ENCODE peak calls at places on chromosomes 11 and 22, in four cellular contexts. Q is HCT116, O is psoas muscle, S is left ventricle myocardium inferior. U is an unnamed sample. For H3K27me3, the result is how much of the 10 kb centered on the place peaks cover.

GRCh38 chr11:73158356-73159051 is 16.4 kb upstream of the FCHSD2 start:
- DNase-seq in Q (no peak), O (no peak), S (no peak), U (no peak)

GRCh38 chr22:44758354-44758969 is 6.1 kb downstream of the ARHGAP8 start:
- DNase-seq in Q (no peak), O (no peak), S (no peak), U (no peak)

GRCh38 chr22:37263966-37264887 is 18.1 kb upstream of the CYTH4 start:
- DNase-seq in Q (no peak), O (no peak), S (no peak), U (no peak)

GRCh38 chr22:19722175-19722914 is 994 bp upstream of the GP1BB start:
- DNase-seq in Q (no peak), O (no peak), S (no peak), U (no peak)

GRCh38 chr11:19777342-19778102 is 64.9 kb downstream of the NAV2 start:
- DNase-seq in Q (no peak), O (no peak), S (no peak), U (no peak)

GRCh38 chr11:29395555-29396072 is 621.2 kb downstream of the KCNA4 start:
- DNase-seq in Q (no peak), O (no peak), S (no peak), U (no peak)

GRCh38 chr11:82701847-82702520 is 31.7 kb downstream of the FAM181B start:
- DNase-seq in Q (peak), O (no peak), S (no peak), U (no peak)

GRCh38 chr22:21051836-21052400 is 6.2 kb downstream of the LRRC74B start:
- DNase-seq in Q (no peak), O (no peak), S (no peak), U (peak)

GRCh38 chr11:69010964-69011623 is 2.0 kb downstream of the MRGPRF start:
- DNase-seq in Q (peak), O (peak), S (peak), U (peak)

GRCh38 chr11:63919267-63920125 is 2.5 kb upstream of the RCOR2 start:
- DNase-seq in Q (no peak), O (peak), S (peak), U (no peak)

GRCh38 chr11:114159802-114160588 is 100.5 kb downstream of the ZBTB16 start:
- DNase-seq in Q (peak), O (peak), S (peak), U (peak)

GRCh38 chr11:63920126-63920869 is 3.3 kb upstream of the RCOR2 start:
- DNase-seq in Q (no peak), O (peak), S (peak), U (peak)

GRCh38 chr11:109203176-109203575 is 218.8 kb upstream of the C11orf87 start:
- DNase-seq in Q (no peak), O (no peak), S (no peak), U (no peak)

GRCh38 chr11:27290261-27290660 is 72.8 kb downstream of the CCDC34 start:
- DNase-seq in Q (no peak), O (no peak), S (no peak), U (no peak)

GRCh38 chr22:17888855-17889254 is 114.6 kb upstream of the BID start:
- DNase-seq in Q (no peak), O (no peak), S (no peak), U (no peak)

GRCh38 chr11:86245369-86246292 is 1.1 kb downstream of the EED start:
- DNase-seq in Q (no peak), O (no peak), S (no peak), U (no peak)

GRCh38 chr22:35380013-35380412 is 883 bp upstream of the HMOX1 start:
- DNase-seq in Q (no peak), O (no peak), S (no peak), U (no peak)

GRCh38 chr22:17734197-17734596 is 40.1 kb downstream of the BID start:
- DNase-seq in Q (no peak), O (no peak), S (no peak), U (no peak)

GRCh38 chr22:46072030-46072881 is 78.1 kb upstream of the PPARA start:
- DNase-seq in Q (no peak), O (peak), S (peak), U (peak)

GRCh38 chr22:26642465-26643367 is 14.7 kb upstream of the MIAT start:
- DNase-seq in Q (no peak), O (no peak), S (peak), U (no peak)

GRCh38 chr11:123405123-123405592 is 24.9 kb upstream of the GRAMD1B start:
- DNase-seq in Q (no peak), O (no peak), S (peak), U (no peak)

GRCh38 chr11:11389238-11389637 is 36.2 kb upstream of the CSNK2A3 start:
- DNase-seq in Q (no peak), O (no peak), S (no peak), U (no peak)

GRCh38 chr22:27880778-27881394 is 38.2 kb downstream of the PITPNB start:
- DNase-seq in Q (peak), O (no peak), S (no peak), U (peak)

GRCh38 chr22:24871611-24872205 is 65.7 kb downstream of the SGSM1 start:
- DNase-seq in Q (no peak), O (no peak), S (no peak), U (no peak)

GRCh38 chr11:5666396-5666780 is 18.5 kb downstream of the TRIM5 start:
- DNase-seq in Q (no peak), O (no peak), S (no peak), U (no peak)

GRCh38 chr11:10931761-10932700 is 74.2 kb upstream of the ZBED5 start:
- DNase-seq in Q (no peak), O (no peak), S (peak), U (peak)

GRCh38 chr11:126696976-126697375 is 303.6 kb downstream of the KIRREL3 start:
- DNase-seq in Q (no peak), O (no peak), S (no peak), U (no peak)

GRCh38 chr11:99160447-99160846 is 139.7 kb downstream of the CNTN5 start:
- DNase-seq in Q (no peak), O (no peak), S (no peak), U (no peak)

GRCh38 chr11:64805481-64805880 is 2.5 kb upstream of the MAP4K2 start:
- DNase-seq in Q (no peak), O (no peak), S (no peak), U (no peak)

GRCh38 chr22:28817919-28818859 is 17.8 kb upstream of the XBP1 start:
- DNase-seq in Q (no peak), O (no peak), S (no peak), U (no peak)

GRCh38 chr11:66976048-66976467 is 954 bp downstream of the C11orf86 start:
- DNase-seq in Q (no peak), O (no peak), S (no peak), U (no peak)

GRCh38 chr22:35424761-35425160 is 24.8 kb downstream of the MCM5 start:
- DNase-seq in Q (no peak), O (no peak), S (no peak), U (no peak)

GRCh38 chr11:94120946-94121345 is 7.7 kb upstream of the PANX1 start:
- DNase-seq in Q (no peak), O (no peak), S (no peak), U (no peak)

GRCh38 chr22:19797086-19797485 is 36.5 kb downstream of the TBX1 start:
- DNase-seq in Q (no peak), O (no peak), S (no peak), U (no peak)

DNA sequence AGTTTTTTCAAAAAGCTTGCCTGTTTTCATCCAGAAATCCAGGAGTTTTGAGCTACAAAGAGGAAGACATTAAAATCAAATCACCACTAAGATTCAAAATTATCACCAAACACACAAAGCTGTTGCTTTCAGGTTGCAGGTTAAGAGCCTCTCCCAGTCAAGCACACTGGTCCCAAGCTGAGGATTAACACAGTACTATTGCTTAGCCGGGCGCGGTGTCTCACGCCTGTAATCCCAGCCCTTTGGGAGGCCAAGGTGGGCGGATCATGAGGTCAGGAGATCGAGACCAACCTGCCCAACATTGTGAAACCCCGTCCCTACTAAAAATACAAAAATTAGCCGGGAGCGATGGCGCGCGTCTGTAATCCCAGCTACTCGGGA is 1165.1 kb downstream of the LRRC4C start:
- DNase-seq in Q (no peak), O (no peak), S (no peak), U (no peak)
- TF ChIP-seq CTCF in Q (no peak), O (no peak), S (no peak), U (no peak)

GRCh38 chr11:120257346-120257745 is 17.4 kb downstream of the POU2F3 start:
- DNase-seq in Q (no peak), O (no peak), S (no peak), U (no peak)

GRCh38 chr11:120259988-120260565 is 20.1 kb downstream of the POU2F3 start:
- DNase-seq in Q (no peak), O (no peak), S (no peak), U (no peak)

GRCh38 chr11:120258661-120259060 is 18.7 kb downstream of the POU2F3 start:
- DNase-seq in Q (no peak), O (no peak), S (no peak), U (no peak)

GRCh38 chr11:120260616-120261015 is 20.7 kb downstream of the POU2F3 start:
- DNase-seq in Q (no peak), O (no peak), S (no peak), U (no peak)

GRCh38 chr11:120259241-120259640 is 19.3 kb downstream of the POU2F3 start:
- DNase-seq in Q (no peak), O (no peak), S (no peak), U (no peak)
- H3K27me3 ChIP-seq in Q (under half), O (under half), S (half or more), U (under half)

GRCh38 chr11:18720811-18721575 is 5.0 kb downstream of the IGSF22 start:
- DNase-seq in Q (peak), O (peak), S (peak), U (peak)

GRCh38 chr11:18723991-18724390 is 2.0 kb downstream of the IGSF22 start:
- DNase-seq in Q (no peak), O (no peak), S (no peak), U (no peak)

GRCh38 chr11:18720086-18720810 is 5.7 kb downstream of the IGSF22 start:
- DNase-seq in Q (no peak), O (no peak), S (no peak), U (no peak)

GRCh38 chr11:18721576-18722292 is 4.3 kb downstream of the IGSF22 start:
- DNase-seq in Q (peak), O (no peak), S (no peak), U (peak)

DNA sequence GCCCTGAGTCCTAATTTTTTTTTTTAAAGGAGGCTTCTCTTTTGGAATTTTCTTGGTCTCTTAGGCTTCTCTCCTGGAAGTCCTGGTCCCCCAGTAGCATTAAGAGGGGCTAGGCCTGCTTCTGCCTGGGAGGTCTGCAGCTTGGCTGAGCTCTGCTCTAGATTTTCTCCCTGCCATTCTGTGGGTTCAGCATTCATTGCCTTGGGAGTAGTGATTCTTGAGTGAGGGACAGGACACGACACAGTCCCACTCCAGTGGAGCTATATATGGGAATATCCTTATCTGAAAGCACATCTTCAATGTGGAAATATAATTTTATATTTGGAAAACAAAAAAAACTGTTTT is 3.7 kb downstream of the IGSF22 start:
- DNase-seq in Q (no peak), O (no peak), S (no peak), U (no peak)
- TF ChIP-seq CTCF in Q (no peak), O (no peak), S (peak), U (no peak)

GRCh38 chr11:31815743-31816466 is 4.8 kb upstream of the PAX6 start:
- DNase-seq in Q (no peak), O (no peak), S (no peak), U (no peak)

GRCh38 chr11:31817621-31818493 is 6.7 kb upstream of the PAX6 start:
- DNase-seq in Q (no peak), O (no peak), S (no peak), U (no peak)

GRCh38 chr11:31817054-31817620 is 6.0 kb upstream of the PAX6 start:
- DNase-seq in Q (no peak), O (no peak), S (no peak), U (no peak)

GRCh38 chr11:31818874-31819331 is 7.8 kb upstream of the PAX6 start:
- DNase-seq in Q (no peak), O (no peak), S (no peak), U (no peak)

GRCh38 chr11:31816467-31817053 is 5.4 kb upstream of the PAX6 start:
- DNase-seq in Q (no peak), O (no peak), S (no peak), U (no peak)
- H3K27me3 ChIP-seq in Q (under half), O (under half), S (half or more), U (under half)

GRCh38 chr11:130700092-130700491 is 216.2 kb downstream of the SNX19 start:
- DNase-seq in Q (no peak), O (no peak), S (no peak), U (no peak)
- TF ChIP-seq CTCF in Q (no peak), O (no peak), S (no peak), U (no peak)

DNA sequence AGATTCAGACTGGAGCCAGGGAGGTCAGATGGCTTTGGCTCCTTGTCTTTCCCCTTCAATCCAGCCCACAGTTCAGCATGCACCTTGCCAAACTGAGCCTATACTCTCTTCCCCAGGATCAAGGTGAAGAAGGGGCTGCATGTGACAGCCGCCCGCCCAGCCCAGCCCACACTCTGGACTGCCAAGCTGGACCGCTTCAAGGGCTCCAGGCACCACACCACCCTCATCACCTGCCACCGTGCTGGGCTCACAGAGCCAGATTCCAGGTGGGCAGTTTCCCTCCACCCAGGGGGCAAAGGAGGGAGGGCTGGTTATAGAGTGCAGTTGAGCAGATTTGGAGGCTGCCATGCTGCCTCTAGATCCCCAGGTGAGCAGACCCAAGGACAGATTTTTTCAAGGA is 6.1 kb downstream of the TMEM132A start:
- DNase-seq in Q (no peak), O (no peak), S (no peak), U (no peak)
- H3K27me3 ChIP-seq in Q (under half), O (under half), S (under half), U (under half)

DNA sequence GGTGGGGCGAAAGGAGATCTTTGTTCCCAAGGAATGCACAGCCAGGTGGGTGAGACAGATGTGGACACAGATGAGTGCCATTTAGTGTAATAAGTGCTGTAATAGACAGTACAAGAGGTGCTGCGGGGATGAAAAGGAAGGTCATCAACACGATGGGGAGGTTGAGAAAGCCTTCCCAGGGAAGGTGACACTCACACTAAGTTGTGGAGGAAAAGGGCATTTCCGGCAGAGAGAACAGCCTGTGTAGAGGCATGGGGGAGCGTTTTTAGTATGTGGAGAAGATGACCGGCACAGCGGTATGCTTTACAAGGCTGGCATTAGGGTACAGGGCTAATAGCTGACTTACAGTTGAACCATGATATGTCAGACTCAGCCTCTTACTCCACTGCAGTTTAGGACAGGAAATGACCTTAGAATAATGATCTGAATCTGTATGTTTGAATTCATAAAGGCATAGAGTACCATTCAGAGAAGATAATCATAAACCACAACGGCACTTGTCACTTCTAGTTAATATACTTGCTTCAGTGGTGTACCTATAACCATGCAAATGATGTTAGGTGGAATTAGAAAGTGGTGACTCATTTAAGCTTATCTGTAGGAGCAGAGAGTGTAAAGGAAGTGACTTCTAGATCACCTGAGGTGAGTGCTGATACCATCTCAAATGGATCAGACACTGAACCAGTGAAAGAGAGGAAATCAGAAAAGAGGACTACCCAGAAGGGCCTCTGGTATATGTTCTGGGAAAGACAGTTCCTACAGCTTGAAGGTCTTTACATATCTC is 60.6 kb downstream of the FAM83F start:
- DNase-seq in Q (no peak), O (no peak), S (no peak), U (no peak)
- TF ChIP-seq CTCF in Q (no peak), O (no peak), S (no peak), U (no peak)

GRCh38 chr11:70612459-70613141 is 214.3 kb downstream of the CTTN start:
- DNase-seq in Q (no peak), O (no peak), S (no peak), U (no peak)

GRCh38 chr11:70614034-70614681 is 215.8 kb downstream of the CTTN start:
- DNase-seq in Q (no peak), O (no peak), S (no peak), U (no peak)

GRCh38 chr11:70611166-70611565 is 212.8 kb downstream of the CTTN start:
- DNase-seq in Q (no peak), O (no peak), S (no peak), U (no peak)

GRCh38 chr11:70610561-70610960 is 212.2 kb downstream of the CTTN start:
- DNase-seq in Q (no peak), O (peak), S (no peak), U (no peak)

DNA sequence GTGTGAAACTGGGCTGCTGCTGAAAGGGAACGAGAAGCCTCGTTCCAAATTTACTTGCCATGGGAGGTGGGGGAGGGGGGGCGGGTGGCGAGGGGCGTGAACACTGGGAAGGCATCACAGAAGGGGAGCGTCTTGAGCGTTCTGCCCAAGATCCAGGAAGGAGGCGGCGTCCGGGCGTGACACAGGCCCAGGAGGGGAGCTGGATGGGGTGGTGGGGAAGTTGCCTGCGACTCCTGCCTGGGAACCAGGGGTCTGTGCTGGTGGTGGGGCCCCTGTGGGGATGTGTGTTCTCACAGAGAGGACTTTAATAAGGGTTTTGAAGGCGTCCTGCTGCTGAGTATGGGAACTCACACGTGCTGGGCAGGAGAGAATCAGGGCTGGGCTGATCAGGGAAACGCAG is 213.6 kb downstream of the CTTN start:
- DNase-seq in Q (no peak), O (no peak), S (no peak), U (no peak)
- H3K27me3 ChIP-seq in Q (under half), O (under half), S (half or more), U (under half)

DNA sequence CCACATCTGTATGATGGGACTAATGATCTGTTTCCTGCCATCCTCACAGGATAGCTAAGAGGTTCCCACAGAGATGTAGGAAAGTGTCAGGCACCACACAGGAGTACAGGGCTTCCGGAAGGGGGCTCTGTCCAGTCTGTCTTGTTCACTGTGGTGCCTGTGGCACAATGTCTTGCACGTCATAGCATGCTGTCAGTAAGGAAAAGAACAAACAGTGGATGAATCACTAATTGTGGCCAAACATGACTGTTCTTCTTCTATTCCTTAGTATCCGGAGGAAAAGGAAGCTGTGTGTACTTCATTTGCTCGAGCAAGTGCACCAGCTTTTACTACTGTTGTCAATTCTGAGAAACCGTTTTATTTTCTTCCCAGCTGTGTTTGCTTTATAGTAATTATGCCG is 73.4 kb upstream of the YWHAH start:
- DNase-seq in Q (no peak), O (no peak), S (no peak), U (no peak)
- TF ChIP-seq CTCF in Q (no peak), O (no peak), S (no peak), U (no peak)

DNA sequence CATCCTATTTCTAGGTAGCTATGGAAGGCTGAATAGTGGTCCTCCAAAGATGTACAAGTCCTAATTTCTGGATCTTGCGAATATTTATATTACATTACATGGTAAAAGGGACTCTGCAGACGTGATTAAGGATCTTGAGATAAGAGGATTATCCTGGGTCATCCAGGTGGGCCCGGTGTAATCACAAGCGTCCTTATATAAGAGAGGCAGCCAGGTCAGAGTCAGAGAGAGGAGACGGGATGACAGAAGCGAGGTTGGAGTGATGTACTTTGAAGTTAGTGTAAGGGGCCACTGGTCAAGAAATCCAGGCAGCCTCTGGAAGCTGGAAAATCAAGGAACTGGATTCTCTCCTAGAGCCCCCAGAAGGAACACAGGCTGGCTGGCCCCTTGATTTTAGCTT is 70.1 kb upstream of the MYOD1 start:
- DNase-seq in Q (no peak), O (no peak), S (no peak), U (no peak)
- H3K27me3 ChIP-seq in Q (under half), O (under half), S (half or more), U (under half)